ENCODE peak calls at places on chromosomes 6 and 20, in four cellular contexts. B is endothelial cell of umbilical vein, L is heart left ventricle, X is HepG2. U is an unnamed sample. For H3K4me1, the result is how much of the 10 kb centered on the place peaks cover.

GRCh38 chr6:111773501-111774345 is 99.5 kb downstream of the FYN start:
- DNase-seq in X (no peak), B (no peak), L (no peak), U (peak)

GRCh38 chr6:109961666-109962065 is 16.4 kb upstream of the GPR6 start:
- DNase-seq in B (no peak), L (no peak), X (no peak), U (no peak)

GRCh38 chr20:14984768-14985622 is 647.6 kb upstream of the FLRT3 start:
- DNase-seq in X (peak), B (peak), L (no peak), U (no peak)

GRCh38 chr6:24329451-24329850 is 28.4 kb downstream of the DCDC2 start:
- DNase-seq in B (no peak), L (no peak), X (peak), U (no peak)

GRCh38 chr6:92161953-92162352 is 1257.4 kb downstream of the EPHA7 start:
- DNase-seq in B (no peak), X (no peak), L (no peak), U (no peak)

GRCh38 chr20:6735913-6736845 is 31.3 kb upstream of the BMP2 start:
- DNase-seq in L (no peak), B (no peak), X (no peak), U (peak)

GRCh38 chr6:67501738-67502137 is 1133.3 kb upstream of the ADGRB3 start:
- DNase-seq in B (no peak), L (no peak), X (no peak), U (no peak)

GRCh38 chr6:17220511-17220910 is 60.6 kb upstream of the RBM24 start:
- DNase-seq in L (no peak), X (no peak), B (no peak), U (no peak)

GRCh38 chr6:37027036-37027720 is 21.7 kb downstream of the FGD2 start:
- DNase-seq in X (no peak), L (no peak), B (no peak), U (no peak)

GRCh38 chr6:29739136-29739881 is 16.1 kb downstream of the HLA-F start:
- DNase-seq in L (no peak), B (no peak), X (peak), U (no peak)

GRCh38 chr6:107717781-107718180 is 106.3 kb downstream of the SCML4 start:
- DNase-seq in B (no peak), X (no peak), L (no peak), U (no peak)

GRCh38 chr20:32249030-32249738 is 28.3 kb upstream of the KIF3B start:
- DNase-seq in B (no peak), X (no peak), L (no peak), U (no peak)

GRCh38 chr6:43990627-43991619 is 136.3 kb downstream of the MRPL14 start:
- DNase-seq in L (no peak), X (peak), B (no peak), U (peak)

GRCh38 chr6:150299873-150300485 is 68.8 kb upstream of the IYD start:
- DNase-seq in L (no peak), X (no peak), B (no peak), U (no peak)

GRCh38 chr20:38435555-38435939 is 419 bp upstream of the SNHG17 start:
- DNase-seq in X (no peak), L (no peak), B (no peak), U (no peak)

GRCh38 chr6:27230758-27231111 is 16.8 kb upstream of the PRSS16 start:
- DNase-seq in L (no peak), B (no peak), X (no peak), U (no peak)

GRCh38 chr6:125667326-125667725 is 82.1 kb upstream of the HEY2 start:
- DNase-seq in X (no peak), L (no peak), B (no peak), U (no peak)

GRCh38 chr20:10771435-10772140 is 97.8 kb upstream of the JAG1 start:
- DNase-seq in L (no peak), X (no peak), B (no peak), U (no peak)

GRCh38 chr6:167845856-167846255 is 19.1 kb downstream of the AFDN start:
- DNase-seq in L (no peak), X (no peak), B (no peak), U (no peak)

GRCh38 chr6:30350519-30350918 is 5.6 kb downstream of the RPP21 start:
- DNase-seq in X (no peak), L (no peak), B (no peak), U (no peak)

GRCh38 chr6:100664274-100665040 is 199.7 kb upstream of the SIM1 start:
- DNase-seq in X (no peak), L (no peak), B (peak), U (no peak)

GRCh38 chr6:130903007-130903406 is 75.8 kb downstream of the SMLR1 start:
- DNase-seq in L (no peak), X (no peak), B (no peak), U (no peak)

GRCh38 chr20:61932199-61932592 is 133.5 kb downstream of the TAF4 start:
- DNase-seq in B (no peak), L (no peak), X (no peak), U (no peak)

GRCh38 chr20:35768731-35769664 is 2.8 kb upstream of the PHF20 start:
- DNase-seq in L (peak), B (peak), X (peak), U (peak)

GRCh38 chr6:14211596-14211961 is 94.0 kb downstream of the CD83 start:
- DNase-seq in B (no peak), L (peak), X (peak), U (peak)

GRCh38 chr6:96465321-96465903 is 56.2 kb upstream of the UFL1 start:
- DNase-seq in L (no peak), B (no peak), X (no peak), U (no peak)

GRCh38 chr6:144447487-144447886 is 162.4 kb downstream of the UTRN start:
- DNase-seq in L (no peak), X (no peak), B (peak), U (no peak)

GRCh38 chr6:138689849-138690248 is 83.7 kb upstream of the CCDC28A start:
- DNase-seq in X (no peak), B (no peak), L (no peak), U (no peak)

GRCh38 chr6:130944486-130944885 is 117.3 kb downstream of the SMLR1 start:
- DNase-seq in X (no peak), L (no peak), B (no peak), U (no peak)

GRCh38 chr20:58268936-58269619 is 40.4 kb upstream of the RAB22A start:
- DNase-seq in B (no peak), L (no peak), X (no peak), U (no peak)

GRCh38 chr6:153879826-153880225 is 159.2 kb upstream of the OPRM1 start:
- DNase-seq in X (no peak), L (no peak), B (no peak), U (no peak)

GRCh38 chr6:4607026-4607704 is 169.0 kb upstream of the CDYL start:
- DNase-seq in L (no peak), B (peak), X (no peak), U (peak)

GRCh38 chr6:106381871-106382270 is 21.4 kb downstream of the CRYBG1 start:
- DNase-seq in X (no peak), L (no peak), B (no peak), U (no peak)

GRCh38 chr6:135909737-135910387 is 58.4 kb downstream of the PDE7B start:
- DNase-seq in X (peak), B (peak), L (no peak), U (no peak)

GRCh38 chr20:46134716-46135115 is 16.6 kb downstream of the CD40 start:
- DNase-seq in X (no peak), B (no peak), L (no peak), U (no peak)

GRCh38 chr20:46139243-46139889 is 21.3 kb downstream of the CD40 start:
- DNase-seq in B (no peak), L (no peak), X (no peak), U (no peak)

GRCh38 chr20:46133886-46134654 is 16.0 kb downstream of the CD40 start:
- DNase-seq in X (no peak), L (no peak), B (no peak), U (no peak)

GRCh38 chr20:46137816-46138215 is 19.7 kb downstream of the CD40 start:
- DNase-seq in B (no peak), X (no peak), L (no peak), U (no peak)

DNA sequence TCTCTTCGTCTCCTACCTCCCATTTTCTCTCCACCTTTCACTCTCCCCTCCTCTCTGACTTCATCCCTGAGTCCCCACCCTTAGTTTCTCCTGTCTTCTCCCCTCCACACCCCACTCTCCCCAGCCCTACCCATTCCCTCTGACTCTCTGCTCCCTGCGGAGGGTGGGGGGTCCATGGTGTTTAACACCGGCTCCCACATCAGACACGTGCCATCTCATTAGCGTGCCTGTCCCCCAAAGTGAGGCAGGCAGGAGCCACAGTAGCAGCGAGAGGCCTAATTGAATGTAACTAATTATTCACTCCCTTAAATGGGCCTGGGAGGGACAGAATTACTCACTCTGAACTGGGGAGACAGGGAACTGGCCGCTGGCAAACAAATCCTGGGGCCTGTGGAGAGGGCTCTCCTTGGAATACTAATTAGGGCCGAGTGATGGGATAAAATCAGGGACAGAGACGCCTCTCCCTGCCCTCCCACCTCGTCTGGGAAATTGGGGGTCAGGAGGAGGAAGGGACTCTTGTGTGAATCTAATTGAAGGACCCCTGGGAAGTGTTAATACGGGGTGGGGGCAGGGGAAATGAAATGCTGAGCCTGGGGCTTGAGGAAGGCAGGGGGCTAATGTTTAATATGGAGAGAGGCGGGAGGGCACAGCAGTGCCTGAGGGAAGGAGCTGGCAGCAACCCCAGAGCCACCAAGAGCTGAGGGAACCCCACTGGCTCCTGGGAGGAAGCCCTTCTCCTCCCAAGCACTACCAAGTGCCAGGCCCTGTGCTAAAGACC is 17.9 kb downstream of the CD40 start:
- DNase-seq in B (no peak), X (no peak), L (no peak), U (no peak)
- TF ChIP-seq POLR2A in B (no peak), X (no peak), L (no peak), U (no peak)

GRCh38 chr20:17566345-17566744 is 3.5 kb upstream of the DSTN start:
- DNase-seq in L (no peak), B (no peak), X (no peak), U (no peak)
- H3K4me1 ChIP-seq in L (under half), B (under half), X (under half), U (under half)

GRCh38 chr6:35601331-35602132 is 87.2 kb downstream of the FKBP5 start:
- DNase-seq in B (peak), L (peak), X (peak), U (peak)

GRCh38 chr6:35602133-35602946 is 86.4 kb downstream of the FKBP5 start:
- DNase-seq in L (peak), B (peak), X (peak), U (peak)

GRCh38 chr6:35605600-35605999 is 83.1 kb downstream of the FKBP5 start:
- DNase-seq in L (no peak), X (no peak), B (no peak), U (no peak)

GRCh38 chr6:35600659-35601125 is 88.0 kb upstream of the TULP1 start:
- DNase-seq in L (no peak), B (peak), X (no peak), U (no peak)

GRCh38 chr6:35603326-35604202 is 85.2 kb downstream of the FKBP5 start:
- DNase-seq in L (no peak), X (peak), B (peak), U (no peak)
- TF ChIP-seq POLR2A in L (no peak), X (no peak), B (no peak), U (no peak)

DNA sequence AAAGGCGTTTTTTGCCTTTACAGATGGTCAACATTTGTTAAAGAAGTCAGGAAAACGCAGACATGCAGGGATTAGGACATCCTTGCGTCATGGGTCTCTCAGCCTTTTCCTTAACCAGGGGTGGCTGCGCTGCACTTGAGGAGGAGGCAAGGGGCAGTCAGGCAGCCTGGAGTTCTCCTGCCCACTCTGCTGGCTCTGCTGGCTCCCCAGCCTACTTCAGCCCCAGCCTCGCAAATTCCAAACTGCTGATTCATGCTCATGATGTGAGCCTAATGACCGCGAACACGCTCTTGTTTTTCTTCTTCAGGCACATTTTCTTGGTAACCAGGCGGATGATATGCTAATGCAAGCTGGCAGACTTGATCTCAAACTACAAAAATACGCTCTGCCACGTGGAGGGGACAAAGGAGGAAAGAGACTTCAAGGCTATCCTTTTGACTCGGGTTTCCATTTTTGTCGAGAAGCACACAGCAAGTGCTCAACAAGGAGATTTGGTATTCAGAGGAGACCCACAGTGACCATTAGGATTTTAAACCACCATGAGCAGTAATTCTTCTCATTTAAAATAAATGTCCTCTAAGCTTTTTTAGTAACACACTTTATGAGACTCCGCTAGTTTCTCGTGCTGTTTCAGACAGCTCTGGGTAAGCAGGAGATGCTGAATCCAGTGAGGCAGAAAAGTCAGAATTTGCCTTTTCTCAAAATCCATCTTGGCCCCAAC is 290.2 kb upstream of the STXBP5 start:
- DNase-seq in X (peak), L (peak), B (peak), U (peak)
- H3K4me1 ChIP-seq in X (under half), L (under half), B (under half), U (under half)

DNA sequence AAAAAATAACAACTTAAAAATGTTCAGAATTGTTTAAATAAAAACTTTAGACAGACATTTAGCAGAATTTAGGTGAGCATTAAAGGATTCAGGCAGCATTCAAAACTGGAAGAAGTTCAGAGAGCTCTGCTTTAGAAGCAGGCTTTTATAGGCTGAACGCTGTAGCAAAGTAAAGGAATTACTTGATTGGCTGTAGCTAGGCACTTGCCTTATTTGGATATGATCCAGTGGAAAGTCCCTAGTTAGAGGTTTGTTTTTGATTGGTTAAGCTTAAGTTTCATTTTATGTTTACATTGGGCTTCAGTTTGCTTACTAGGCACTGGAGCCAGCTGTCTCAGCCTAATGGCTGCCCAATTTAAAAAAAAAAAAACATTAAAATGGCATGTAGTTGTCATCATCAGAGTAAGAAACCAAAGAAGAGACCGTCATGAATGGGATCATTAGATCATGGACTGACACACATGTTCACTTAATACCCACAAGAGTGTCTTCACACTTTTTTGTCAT is 65.1 kb downstream of the CBFA2T2 start:
- DNase-seq in X (peak), B (peak), L (no peak), U (no peak)
- TF ChIP-seq POLR2A in X (peak), B (no peak), L (no peak), U (no peak)

GRCh38 chr20:50398471-50399002 is 111.6 kb upstream of the PTPN1 start:
- DNase-seq in B (no peak), L (no peak), X (no peak), U (no peak)
- H3K4me1 ChIP-seq in B (under half), L (under half), X (half or more), U (under half)

GRCh38 chr6:218153-219018 is 73.9 kb upstream of the DUSP22 start:
- DNase-seq in X (no peak), B (no peak), L (no peak), U (no peak)
- TF ChIP-seq POLR2A in X (no peak), B (no peak), L (no peak), U (no peak)

DNA sequence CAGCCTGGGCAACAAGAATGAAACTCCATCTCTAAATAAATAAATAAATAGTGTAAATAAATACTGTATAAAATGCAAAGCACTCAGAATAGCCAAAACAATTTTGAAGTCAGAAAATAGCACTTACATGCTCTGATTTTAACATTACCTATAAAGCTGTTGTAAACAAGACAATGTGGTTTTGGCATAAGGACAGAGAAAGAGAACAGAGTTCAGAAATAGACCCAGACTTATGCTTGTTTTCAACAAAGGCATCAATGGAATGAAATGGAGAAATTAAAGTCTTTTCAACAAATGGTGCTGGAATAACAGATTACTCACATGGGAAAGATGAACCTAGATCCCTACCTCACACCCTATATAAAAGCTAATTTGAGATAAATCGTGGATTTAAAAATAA is 10.4 kb downstream of the ACAT2 start:
- DNase-seq in L (no peak), B (no peak), X (no peak), U (no peak)
- H3K4me1 ChIP-seq in L (under half), B (under half), X (under half), U (under half)

U was measured in uterus.